ENCODE peak calls at places on chromosomes 4 and X, in eight cellular contexts. W is upper lobe of right lung, T is cardiac fibroblast, A is GM23338, E is brain microvascular endothelial cell, O is colonic mucosa, L is fibroblast of pulmonary artery, U is Caco-2. Z is an unnamed sample.

GRCh38 chr4:84870398-84871163 is 95.9 kb downstream of the WDFY3 start:
- DNase-seq in L (peak; percentile 82), T (peak; percentile 67), U (peak; percentile 44), E (peak; percentile 81), A (peak; percentile 95), W (no peak), O (no peak), Z (no peak)

GRCh38 chr4:176443646-176444409 is 124.1 kb downstream of the SPCS3 start:
- DNase-seq in E (no peak), W (no peak), A (no peak), U (no peak), T (peak; percentile 34), O (no peak), L (peak; percentile 32), Z (no peak)

GRCh38 chr4:145887241-145887964 is 51.2 kb downstream of the ZNF827 start:
- DNase-seq in W (no peak), U (no peak), A (peak; percentile 58), L (peak; percentile 81), O (no peak), E (peak; percentile 6), T (peak; percentile 80), Z (no peak)

GRCh38 chrX:112734250-112734649 is 54.5 kb upstream of the LHFPL1 start:
- DNase-seq in A (peak; percentile 9), E (no peak), L (peak; percentile 12), U (no peak), T (peak; percentile 1), W (no peak), O (no peak), Z (no peak)

GRCh38 chr4:134126161-134126560 is 75.4 kb downstream of the PABPC4L start:
- DNase-seq in L (no peak), U (no peak), A (no peak), O (no peak), W (no peak), E (no peak), T (no peak), Z (no peak)

GRCh38 chr4:162650166-162650565 is 486.4 kb upstream of the FSTL5 start:
- DNase-seq in E (no peak), U (no peak), L (no peak), O (no peak), T (no peak), W (no peak), A (no peak), Z (no peak)

GRCh38 chr4:64394469-64394868 is 14.8 kb downstream of the TECRL start:
- DNase-seq in U (no peak), L (no peak), T (no peak), E (no peak), O (no peak), W (no peak), A (no peak), Z (no peak)

GRCh38 chr4:85720736-85721135 is 245.8 kb downstream of the ARHGAP24 start:
- DNase-seq in O (no peak), A (no peak), L (peak; percentile 62), T (peak; percentile 62), U (no peak), W (no peak), E (peak; percentile 53), Z (no peak)

GRCh38 chr4:100268807-100269206 is 78.5 kb upstream of the DDIT4L start:
- DNase-seq in A (no peak), W (no peak), T (no peak), E (no peak), U (no peak), L (no peak), O (no peak), Z (no peak)

GRCh38 chrX:40104649-40105015 is 6.9 kb upstream of the BCOR start:
- DNase-seq in W (peak; percentile 76), O (peak; percentile 56), U (no peak), A (no peak), L (peak; percentile 77), E (no peak), T (peak; percentile 84), Z (peak; percentile 42)

GRCh38 chr4:6855692-6856297 is 53.8 kb upstream of the TBC1D14 start:
- DNase-seq in O (no peak), T (peak; percentile 66), A (no peak), E (peak; percentile 56), W (no peak), L (peak; percentile 71), U (no peak), Z (no peak)

GRCh38 chrX:101595739-101596419 is 21.9 kb downstream of the ARMCX6 start:
- DNase-seq in U (no peak), A (peak; percentile 74), T (peak; percentile 83), E (peak; percentile 40), W (no peak), L (peak; percentile 81), O (peak; percentile 48), Z (no peak)

GRCh38 chr4:9924750-9925149 is 96.5 kb downstream of the SLC2A9 start:
- DNase-seq in O (no peak), U (no peak), E (peak; percentile 59), L (peak; percentile 13), A (no peak), T (no peak), W (no peak), Z (no peak)

GRCh38 chr4:83993774-83994173 is 457.9 kb downstream of the GPAT3 start:
- DNase-seq in W (no peak), T (no peak), U (no peak), O (no peak), E (no peak), L (no peak), A (peak; percentile 71), Z (no peak)

GRCh38 chr4:155959417-155959816 is 5.8 kb upstream of the CTSO start:
- DNase-seq in O (no peak), L (no peak), E (no peak), W (no peak), U (no peak), T (no peak), A (no peak), Z (no peak)

DNA sequence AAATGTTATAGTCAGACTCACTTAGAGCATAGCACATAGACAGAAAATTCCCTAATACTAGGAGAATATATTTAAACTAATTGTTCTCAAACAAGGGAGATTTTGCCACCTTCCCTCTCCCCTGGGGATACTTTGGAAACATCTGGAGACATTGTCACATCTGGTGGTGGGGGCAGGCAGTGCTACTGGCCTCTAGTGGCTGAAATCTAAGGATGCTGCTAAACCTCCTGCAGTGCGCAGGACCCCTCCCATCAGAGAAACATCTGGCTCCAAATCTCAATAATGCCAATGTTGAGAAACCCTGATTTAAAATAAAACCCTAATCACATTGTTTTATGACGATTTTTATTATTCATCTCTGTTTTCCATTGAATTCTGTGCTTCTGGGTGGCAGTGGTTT is 244.9 kb downstream of the FRMPD4 start:
- DNase-seq in U (no peak), A (peak; percentile 43), W (no peak), E (no peak), L (no peak), T (no peak), O (no peak), Z (no peak)
- TF ChIP-seq CTCF in U (peak; percentile 21), A (peak; percentile 64), W (no peak), E (peak; percentile 60), L (peak; percentile 34), T (peak; percentile 33), O (no peak), Z (no peak)

GRCh38 chr4:182145360-182145905 is 97.8 kb upstream of the TENM3 start:
- DNase-seq in L (no peak), T (no peak), W (no peak), A (peak; percentile 24), U (no peak), O (no peak), E (no peak), Z (no peak)
- H3K4me3 ChIP-seq in L (peak overlapping the region; percentile 48), T (peak overlapping the region; percentile 46), W (peak overlapping the region; percentile 42), A (peak overlapping the region; percentile 85), U (peak overlapping the region; percentile 90), O (no peak overlapping the region), E (peak overlapping the region; percentile 77), Z (peak overlapping the region; percentile 37)

GRCh38 chr4:91769912-91770311 is 533.9 kb upstream of the GRID2 start:
- DNase-seq in U (no peak), T (no peak), O (no peak), W (no peak), A (no peak), L (no peak), E (no peak), Z (no peak)

GRCh38 chr4:91758487-91758886 is 545.3 kb upstream of the GRID2 start:
- DNase-seq in E (no peak), U (no peak), W (no peak), L (peak; percentile 84), T (peak; percentile 71), A (no peak), O (no peak), Z (no peak)

GRCh38 chr4:91764085-91764484 is 539.7 kb upstream of the GRID2 start:
- DNase-seq in A (no peak), O (no peak), W (no peak), E (no peak), L (no peak), T (no peak), U (no peak), Z (no peak)
- TF ChIP-seq CTCF in A (no peak), O (no peak), W (no peak), E (no peak), L (no peak), T (no peak), U (no peak), Z (no peak)

GRCh38 chr4:153432971-153433752 is 33.0 kb upstream of the TMEM131L start:
- DNase-seq in L (peak; percentile 81), W (no peak), A (peak; percentile 80), O (peak; percentile 75), E (peak; percentile 78), U (peak; percentile 69), T (peak; percentile 91), Z (peak; percentile 87)
- H3K4me3 ChIP-seq in L (no peak overlapping the region), W (peak overlapping the region; percentile 35), A (no peak overlapping the region), O (no peak overlapping the region), E (no peak overlapping the region), U (no peak overlapping the region), T (no peak overlapping the region), Z (peak overlapping the region; percentile 28)

GRCh38 chr4:122205687-122206086 is 53.6 kb downstream of the BLTP1 start:
- DNase-seq in W (no peak), O (no peak), A (no peak), E (no peak), U (no peak), T (no peak), L (no peak), Z (no peak)

DNA sequence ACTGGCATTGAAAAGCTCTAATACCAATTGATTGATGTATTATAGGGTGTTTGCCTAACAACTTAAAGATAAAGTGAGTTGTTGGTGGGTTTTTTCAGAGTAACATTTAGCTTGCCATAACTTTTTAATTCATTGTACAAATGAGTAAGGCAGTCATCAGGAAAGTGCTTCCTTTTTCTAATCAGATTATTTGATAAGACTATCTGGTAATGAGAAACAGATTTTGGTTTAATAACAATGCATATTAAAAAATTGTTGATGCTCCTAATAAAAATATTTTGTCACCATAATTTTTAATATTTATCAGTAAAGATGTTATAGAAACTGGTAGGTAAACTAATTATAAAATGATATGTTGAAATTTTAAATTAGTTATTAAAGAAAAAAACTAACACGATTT is 51.3 kb downstream of the BLTP1 start:
- DNase-seq in W (no peak), L (no peak), O (no peak), T (no peak), E (no peak), U (no peak), A (no peak), Z (no peak)
- TF ChIP-seq CTCF in W (no peak), L (no peak), O (no peak), T (no peak), E (no peak), U (no peak), A (no peak), Z (no peak)